ENCODE peak calls at places on chromosome 22, in ten cellular contexts. One of them, this sample, is unnamed.
A peak's percentile ranks its signal among the peaks of the same experiment; 100 is the strongest.

GRCh38 chr22:42682113-42682851 is 33.1 kb upstream of the CYB5R3 start:
- DNase-seq in Calu3: no peak
- DNase-seq in fibroblast of pulmonary artery: no peak
- DNase-seq in HFFc6: no peak
- DNase-seq in stomach: no peak
- DNase-seq in nephron progenitor cell: no peak
- DNase-seq in sigmoid colon: no peak
- DNase-seq in transverse colon: no peak
- DNase-seq in Peyer's patch: no peak
- DNase-seq in type B pancreatic cell: no peak
- DNase-seq in this sample: no peak

GRCh38 chr22:50313600-50313999 is 6.2 kb upstream of the PLXNB2 start:
- DNase-seq in Calu3: no peak
- DNase-seq in fibroblast of pulmonary artery: no peak
- DNase-seq in HFFc6: no peak
- DNase-seq in stomach: no peak
- DNase-seq in nephron progenitor cell: no peak
- DNase-seq in sigmoid colon: no peak
- DNase-seq in transverse colon: no peak
- DNase-seq in Peyer's patch: no peak
- DNase-seq in type B pancreatic cell: no peak
- DNase-seq in this sample: no peak

GRCh38 chr22:39439170-39439569 is 17.6 kb upstream of the MGAT3 start:
- DNase-seq in Calu3: no peak
- DNase-seq in fibroblast of pulmonary artery: peak; percentile 82
- DNase-seq in HFFc6: peak; percentile 29
- DNase-seq in stomach: no peak
- DNase-seq in nephron progenitor cell: no peak
- DNase-seq in sigmoid colon: no peak
- DNase-seq in transverse colon: no peak
- DNase-seq in Peyer's patch: no peak
- DNase-seq in type B pancreatic cell: no peak
- DNase-seq in this sample: no peak

GRCh38 chr22:33710326-33710725 is 209.9 kb downstream of the LARGE1 start:
- DNase-seq in Calu3: no peak
- DNase-seq in fibroblast of pulmonary artery: no peak
- DNase-seq in HFFc6: no peak
- DNase-seq in stomach: no peak
- DNase-seq in nephron progenitor cell: no peak
- DNase-seq in sigmoid colon: no peak
- DNase-seq in transverse colon: no peak
- DNase-seq in Peyer's patch: no peak
- DNase-seq in type B pancreatic cell: no peak
- DNase-seq in this sample: no peak

GRCh38 chr22:37425800-37426531 is 1.3 kb downstream of the ELFN2 start:
- DNase-seq in Calu3: no peak
- DNase-seq in fibroblast of pulmonary artery: no peak
- DNase-seq in HFFc6: no peak
- DNase-seq in stomach: no peak
- DNase-seq in nephron progenitor cell: peak; percentile 32
- DNase-seq in sigmoid colon: no peak
- DNase-seq in transverse colon: no peak
- DNase-seq in Peyer's patch: no peak
- DNase-seq in type B pancreatic cell: no peak
- DNase-seq in this sample: no peak

GRCh38 chr22:33896801-33897620 is 23.3 kb downstream of the LARGE1 start:
- DNase-seq in Calu3: no peak
- DNase-seq in fibroblast of pulmonary artery: peak; percentile 34
- DNase-seq in HFFc6: no peak
- DNase-seq in stomach: no peak
- DNase-seq in nephron progenitor cell: no peak
- DNase-seq in sigmoid colon: no peak
- DNase-seq in transverse colon: no peak
- DNase-seq in Peyer's patch: no peak
- DNase-seq in type B pancreatic cell: no peak
- DNase-seq in this sample: no peak

GRCh38 chr22:40028098-40028425 is 33.3 kb downstream of the FAM83F start:
- DNase-seq in Calu3: no peak
- DNase-seq in fibroblast of pulmonary artery: no peak
- DNase-seq in HFFc6: no peak
- DNase-seq in stomach: no peak
- DNase-seq in nephron progenitor cell: no peak
- DNase-seq in sigmoid colon: no peak
- DNase-seq in transverse colon: no peak
- DNase-seq in Peyer's patch: no peak
- DNase-seq in type B pancreatic cell: no peak
- DNase-seq in this sample: no peak

GRCh38 chr22:37776639-37777005 is 31.1 kb upstream of the GCAT start:
- DNase-seq in Calu3: no peak
- DNase-seq in fibroblast of pulmonary artery: no peak
- DNase-seq in HFFc6: no peak
- DNase-seq in stomach: no peak
- DNase-seq in nephron progenitor cell: no peak
- DNase-seq in sigmoid colon: no peak
- DNase-seq in transverse colon: no peak
- DNase-seq in Peyer's patch: no peak
- DNase-seq in type B pancreatic cell: no peak
- DNase-seq in this sample: no peak

GRCh38 chr22:17346578-17346977 is 22.7 kb upstream of the CECR2 start:
- DNase-seq in Calu3: no peak
- DNase-seq in fibroblast of pulmonary artery: no peak
- DNase-seq in HFFc6: no peak
- DNase-seq in stomach: no peak
- DNase-seq in nephron progenitor cell: no peak
- DNase-seq in sigmoid colon: no peak
- DNase-seq in transverse colon: no peak
- DNase-seq in Peyer's patch: no peak
- DNase-seq in type B pancreatic cell: no peak
- DNase-seq in this sample: no peak

GRCh38 chr22:17339095-17339693 is 30.1 kb upstream of the CECR2 start:
- DNase-seq in Calu3: no peak
- DNase-seq in fibroblast of pulmonary artery: peak; percentile 17
- DNase-seq in HFFc6: no peak
- DNase-seq in stomach: no peak
- DNase-seq in nephron progenitor cell: no peak
- DNase-seq in sigmoid colon: no peak
- DNase-seq in transverse colon: no peak
- DNase-seq in Peyer's patch: no peak
- DNase-seq in type B pancreatic cell: no peak
- DNase-seq in this sample: no peak

GRCh38 chr22:17347724-17348123 is 21.5 kb upstream of the CECR2 start:
- DNase-seq in Calu3: no peak
- DNase-seq in fibroblast of pulmonary artery: no peak
- DNase-seq in HFFc6: no peak
- DNase-seq in stomach: no peak
- DNase-seq in nephron progenitor cell: no peak
- DNase-seq in sigmoid colon: no peak
- DNase-seq in transverse colon: no peak
- DNase-seq in Peyer's patch: no peak
- DNase-seq in type B pancreatic cell: no peak
- DNase-seq in this sample: no peak

GRCh38 chr22:17342361-17342760 is 26.9 kb upstream of the CECR2 start:
- DNase-seq in Calu3: no peak
- DNase-seq in fibroblast of pulmonary artery: no peak
- DNase-seq in HFFc6: no peak
- DNase-seq in stomach: no peak
- DNase-seq in nephron progenitor cell: no peak
- DNase-seq in sigmoid colon: no peak
- DNase-seq in transverse colon: no peak
- DNase-seq in Peyer's patch: no peak
- DNase-seq in type B pancreatic cell: no peak
- DNase-seq in this sample: no peak

GRCh38 chr22:17343766-17344165 is 25.5 kb upstream of the CECR2 start:
- DNase-seq in Calu3: no peak
- DNase-seq in fibroblast of pulmonary artery: no peak
- DNase-seq in HFFc6: no peak
- DNase-seq in stomach: no peak
- DNase-seq in nephron progenitor cell: no peak
- DNase-seq in sigmoid colon: no peak
- DNase-seq in transverse colon: no peak
- DNase-seq in Peyer's patch: no peak
- DNase-seq in type B pancreatic cell: no peak
- DNase-seq in this sample: no peak
- TF ChIP-seq CTCF in Calu3: no peak
- TF ChIP-seq CTCF in fibroblast of pulmonary artery: no peak
- TF ChIP-seq CTCF in HFFc6: peak; percentile 16
- TF ChIP-seq CTCF in stomach: no peak
- TF ChIP-seq CTCF in nephron progenitor cell: no peak
- TF ChIP-seq CTCF in sigmoid colon: no peak
- TF ChIP-seq CTCF in transverse colon: no peak
- TF ChIP-seq CTCF in Peyer's patch: no peak
- TF ChIP-seq CTCF in type B pancreatic cell: no peak
- TF ChIP-seq CTCF in this sample: no peak

DNA sequence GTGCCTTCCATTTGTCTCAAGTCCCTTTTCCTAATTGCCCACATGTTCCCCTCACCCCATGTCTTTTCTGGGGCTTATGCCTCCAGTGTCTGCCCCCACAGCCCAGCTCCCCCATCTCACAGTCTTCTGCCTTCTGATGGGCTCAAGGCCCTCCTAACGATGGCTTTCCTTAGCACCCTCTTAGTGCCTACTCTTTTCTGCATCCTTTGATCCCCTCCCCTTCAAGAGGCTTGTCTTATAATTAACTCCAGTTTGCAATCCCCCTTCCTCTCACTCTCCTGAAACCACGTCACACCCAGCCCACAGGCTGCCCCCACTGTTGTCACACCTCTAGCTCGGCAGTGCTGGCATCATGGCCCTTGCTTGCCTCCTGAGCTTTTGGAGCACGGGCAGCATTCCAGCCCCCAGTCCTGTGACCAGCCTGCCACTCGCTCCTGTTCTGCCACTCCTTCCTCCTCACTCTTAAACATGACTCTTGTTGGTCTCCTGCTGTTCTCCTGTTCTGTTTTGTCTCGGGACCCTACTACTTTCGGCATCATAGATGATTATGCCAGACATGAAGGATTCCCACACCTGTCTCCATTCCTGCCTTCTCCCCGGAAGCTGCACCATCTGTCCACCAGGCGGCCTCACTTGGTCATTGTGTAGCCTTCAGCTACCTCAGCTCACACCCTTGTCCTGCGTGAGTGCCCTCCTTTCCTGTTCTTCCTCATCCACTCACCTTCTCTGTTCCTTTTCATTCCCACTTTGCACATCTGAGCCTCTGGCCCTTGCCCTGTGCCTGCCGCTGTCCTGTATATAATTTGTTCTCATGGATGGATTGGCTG is 26.1 kb downstream of the UBE2L3 start:
- DNase-seq in Calu3: peak; percentile 15
- DNase-seq in fibroblast of pulmonary artery: no peak
- DNase-seq in HFFc6: no peak
- DNase-seq in stomach: peak; percentile 38
- DNase-seq in nephron progenitor cell: peak; percentile 17
- DNase-seq in sigmoid colon: no peak
- DNase-seq in transverse colon: no peak
- DNase-seq in Peyer's patch: no peak
- DNase-seq in type B pancreatic cell: no peak
- DNase-seq in this sample: no peak
- TF ChIP-seq CTCF in Calu3: peak; percentile 71
- TF ChIP-seq CTCF in fibroblast of pulmonary artery: peak; percentile 40
- TF ChIP-seq CTCF in HFFc6: peak; percentile 70
- TF ChIP-seq CTCF in stomach: no peak
- TF ChIP-seq CTCF in nephron progenitor cell: peak; percentile 27
- TF ChIP-seq CTCF in sigmoid colon: peak; percentile 6
- TF ChIP-seq CTCF in transverse colon: peak; percentile 33
- TF ChIP-seq CTCF in Peyer's patch: no peak
- TF ChIP-seq CTCF in type B pancreatic cell: peak; percentile 63
- TF ChIP-seq CTCF in this sample: no peak

GRCh38 chr22:41499624-41500280 is 30.8 kb downstream of the ACO2 start:
- DNase-seq in Calu3: no peak
- DNase-seq in fibroblast of pulmonary artery: no peak
- DNase-seq in HFFc6: no peak
- DNase-seq in stomach: no peak
- DNase-seq in nephron progenitor cell: no peak
- DNase-seq in sigmoid colon: no peak
- DNase-seq in transverse colon: no peak
- DNase-seq in Peyer's patch: no peak
- DNase-seq in type B pancreatic cell: no peak
- DNase-seq in this sample: no peak

GRCh38 chr22:41498322-41498721 is 29.4 kb downstream of the ACO2 start:
- DNase-seq in Calu3: no peak
- DNase-seq in fibroblast of pulmonary artery: no peak
- DNase-seq in HFFc6: no peak
- DNase-seq in stomach: no peak
- DNase-seq in nephron progenitor cell: no peak
- DNase-seq in sigmoid colon: no peak
- DNase-seq in transverse colon: no peak
- DNase-seq in Peyer's patch: no peak
- DNase-seq in type B pancreatic cell: no peak
- DNase-seq in this sample: no peak

GRCh38 chr22:41500303-41500702 is 31.4 kb downstream of the ACO2 start:
- DNase-seq in Calu3: no peak
- DNase-seq in fibroblast of pulmonary artery: no peak
- DNase-seq in HFFc6: no peak
- DNase-seq in stomach: no peak
- DNase-seq in nephron progenitor cell: no peak
- DNase-seq in sigmoid colon: no peak
- DNase-seq in transverse colon: no peak
- DNase-seq in Peyer's patch: no peak
- DNase-seq in type B pancreatic cell: no peak
- DNase-seq in this sample: no peak

GRCh38 chr22:41504397-41504796 is 35.5 kb downstream of the ACO2 start:
- DNase-seq in Calu3: no peak
- DNase-seq in fibroblast of pulmonary artery: no peak
- DNase-seq in HFFc6: no peak
- DNase-seq in stomach: no peak
- DNase-seq in nephron progenitor cell: no peak
- DNase-seq in sigmoid colon: no peak
- DNase-seq in transverse colon: no peak
- DNase-seq in Peyer's patch: no peak
- DNase-seq in type B pancreatic cell: no peak
- DNase-seq in this sample: no peak

DNA sequence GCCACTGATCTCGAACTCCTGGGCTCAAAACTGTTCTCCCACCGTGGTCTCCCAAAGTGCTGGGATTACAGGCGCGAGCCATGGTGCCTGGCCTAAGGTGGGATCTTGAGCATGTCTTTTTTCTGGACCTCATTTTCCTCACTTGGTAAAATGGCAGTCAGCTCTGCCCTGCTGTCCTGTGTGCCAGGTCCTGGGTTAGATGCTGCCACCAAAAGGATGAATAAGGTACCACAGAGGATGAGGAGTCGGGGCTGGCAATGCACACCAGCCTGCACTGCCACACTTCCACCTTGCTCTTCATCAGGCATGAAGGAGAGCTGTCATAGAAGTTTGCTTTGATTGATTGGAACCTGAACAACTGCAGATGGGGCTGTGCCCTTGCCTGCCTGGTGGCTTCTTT is 32.3 kb downstream of the ACO2 start:
- DNase-seq in Calu3: no peak
- DNase-seq in fibroblast of pulmonary artery: no peak
- DNase-seq in HFFc6: no peak
- DNase-seq in stomach: no peak
- DNase-seq in nephron progenitor cell: no peak
- DNase-seq in sigmoid colon: no peak
- DNase-seq in transverse colon: no peak
- DNase-seq in Peyer's patch: no peak
- DNase-seq in type B pancreatic cell: no peak
- DNase-seq in this sample: no peak
- TF ChIP-seq CTCF in Calu3: peak; percentile 17
- TF ChIP-seq CTCF in fibroblast of pulmonary artery: peak; percentile 17
- TF ChIP-seq CTCF in HFFc6: peak; percentile 52
- TF ChIP-seq CTCF in stomach: no peak
- TF ChIP-seq CTCF in nephron progenitor cell: no peak
- TF ChIP-seq CTCF in sigmoid colon: no peak
- TF ChIP-seq CTCF in transverse colon: peak; percentile 9
- TF ChIP-seq CTCF in Peyer's patch: peak; percentile 54
- TF ChIP-seq CTCF in type B pancreatic cell: peak; percentile 44
- TF ChIP-seq CTCF in this sample: no peak

GRCh38 chr22:30267382-30268302 is 991 bp upstream of the OSM start:
- DNase-seq in Calu3: no peak
- DNase-seq in fibroblast of pulmonary artery: no peak
- DNase-seq in HFFc6: no peak
- DNase-seq in stomach: no peak
- DNase-seq in nephron progenitor cell: no peak
- DNase-seq in sigmoid colon: no peak
- DNase-seq in transverse colon: no peak
- DNase-seq in Peyer's patch: peak; percentile 56
- DNase-seq in type B pancreatic cell: no peak
- DNase-seq in this sample: peak; percentile 36
- TF ChIP-seq CTCF in Calu3: no peak
- TF ChIP-seq CTCF in fibroblast of pulmonary artery: no peak
- TF ChIP-seq CTCF in HFFc6: no peak
- TF ChIP-seq CTCF in stomach: no peak
- TF ChIP-seq CTCF in nephron progenitor cell: no peak
- TF ChIP-seq CTCF in sigmoid colon: no peak
- TF ChIP-seq CTCF in transverse colon: no peak
- TF ChIP-seq CTCF in Peyer's patch: no peak
- TF ChIP-seq CTCF in type B pancreatic cell: no peak
- TF ChIP-seq CTCF in this sample: no peak

This sample was measured in natural killer cell.